ENCODE peak calls at places on chromosomes 7 and 10, in four cellular contexts. One of them, this sample, is unnamed.
A peak's percentile ranks its signal among the peaks of the same experiment; 100 is the strongest.

GRCh38 chr7:66957595-66958290 is 36.7 kb downstream of the TMEM248 start:
- DNase-seq in IMR-90: no peak
- DNase-seq in DND-41: no peak
- DNase-seq in sigmoid colon: no peak
- DNase-seq in this sample: no peak

GRCh38 chr7:104296266-104296665 is 32.1 kb upstream of the LHFPL3 start:
- DNase-seq in IMR-90: no peak
- DNase-seq in DND-41: no peak
- DNase-seq in sigmoid colon: no peak
- DNase-seq in this sample: no peak

GRCh38 chr7:122887198-122887597 is 938 bp upstream of the CADPS2 start:
- DNase-seq in IMR-90: peak; percentile 16
- DNase-seq in DND-41: no peak
- DNase-seq in sigmoid colon: peak; percentile 78
- DNase-seq in this sample: no peak

GRCh38 chr7:123784263-123784662 is 35.5 kb upstream of the WASL start:
- DNase-seq in IMR-90: no peak
- DNase-seq in DND-41: no peak
- DNase-seq in sigmoid colon: no peak
- DNase-seq in this sample: no peak

GRCh38 chr10:120328647-120329046 is 128.4 kb upstream of the PLPP4 start:
- DNase-seq in IMR-90: no peak
- DNase-seq in DND-41: no peak
- DNase-seq in sigmoid colon: no peak
- DNase-seq in this sample: no peak

GRCh38 chr10:34906021-34906965 is 91.2 kb upstream of the PARD3 start:
- DNase-seq in IMR-90: peak; percentile 55
- DNase-seq in DND-41: no peak
- DNase-seq in sigmoid colon: peak; percentile 55
- DNase-seq in this sample: no peak

GRCh38 chr7:137453356-137453755 is 109.8 kb upstream of the PTN start:
- DNase-seq in IMR-90: no peak
- DNase-seq in DND-41: no peak
- DNase-seq in sigmoid colon: no peak
- DNase-seq in this sample: no peak

GRCh38 chr10:5538892-5539651 is 14.3 kb downstream of the CALML3 start:
- DNase-seq in IMR-90: no peak
- DNase-seq in DND-41: no peak
- DNase-seq in sigmoid colon: peak; percentile 39
- DNase-seq in this sample: no peak

GRCh38 chr10:111128331-111129167 is 51.7 kb downstream of the ADRA2A start:
- DNase-seq in IMR-90: peak; percentile 12
- DNase-seq in DND-41: no peak
- DNase-seq in sigmoid colon: no peak
- DNase-seq in this sample: no peak

GRCh38 chr7:157043745-157044144 is 33.3 kb upstream of the MNX1 start:
- DNase-seq in IMR-90: peak; percentile 69
- DNase-seq in DND-41: no peak
- DNase-seq in sigmoid colon: peak; percentile 81
- DNase-seq in this sample: no peak

GRCh38 chr10:3668276-3668960 is 116.6 kb downstream of the KLF6 start:
- DNase-seq in IMR-90: peak; percentile 84
- DNase-seq in DND-41: peak; percentile 51
- DNase-seq in sigmoid colon: no peak
- DNase-seq in this sample: peak; percentile 69
- H3K4me3 ChIP-seq in IMR-90: no peak overlapping the region
- H3K4me3 ChIP-seq in DND-41: peak overlapping the region; percentile 32
- H3K4me3 ChIP-seq in sigmoid colon: no peak overlapping the region
- H3K4me3 ChIP-seq in this sample: peak overlapping the region; percentile 46

DNA sequence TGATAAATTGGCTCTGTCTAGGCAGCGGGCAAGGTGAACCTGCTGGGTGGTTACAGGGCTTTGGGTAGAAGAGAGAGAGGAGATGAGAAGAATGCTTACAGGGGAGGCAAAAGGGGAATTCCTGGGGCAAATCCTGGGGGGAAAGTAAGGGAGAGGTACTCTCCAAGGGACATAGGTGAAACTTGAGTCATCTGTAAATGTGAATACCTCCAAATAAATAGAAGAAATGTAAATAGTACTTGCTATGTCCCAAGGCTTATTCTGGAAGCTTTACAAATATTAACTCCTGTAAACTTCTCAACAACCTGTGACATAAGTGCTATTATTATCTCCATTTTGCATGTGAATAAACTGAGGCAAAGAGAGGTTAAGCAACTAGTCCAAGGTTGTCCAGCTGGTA is 57.7 kb upstream of the CDK13 start:
- DNase-seq in IMR-90: no peak
- DNase-seq in DND-41: no peak
- DNase-seq in sigmoid colon: no peak
- DNase-seq in this sample: no peak
- H3K4me3 ChIP-seq in IMR-90: no peak overlapping the region
- H3K4me3 ChIP-seq in DND-41: no peak overlapping the region
- H3K4me3 ChIP-seq in sigmoid colon: no peak overlapping the region
- H3K4me3 ChIP-seq in this sample: no peak overlapping the region

GRCh38 chr10:43323245-43323644 is 48.2 kb upstream of the FXYD4 start:
- DNase-seq in IMR-90: no peak
- DNase-seq in DND-41: no peak
- DNase-seq in sigmoid colon: no peak
- DNase-seq in this sample: no peak
- H3K4me3 ChIP-seq in IMR-90: peak overlapping the region; percentile 17
- H3K4me3 ChIP-seq in DND-41: no peak overlapping the region
- H3K4me3 ChIP-seq in sigmoid colon: peak overlapping the region; percentile 40
- H3K4me3 ChIP-seq in this sample: no peak overlapping the region

DNA sequence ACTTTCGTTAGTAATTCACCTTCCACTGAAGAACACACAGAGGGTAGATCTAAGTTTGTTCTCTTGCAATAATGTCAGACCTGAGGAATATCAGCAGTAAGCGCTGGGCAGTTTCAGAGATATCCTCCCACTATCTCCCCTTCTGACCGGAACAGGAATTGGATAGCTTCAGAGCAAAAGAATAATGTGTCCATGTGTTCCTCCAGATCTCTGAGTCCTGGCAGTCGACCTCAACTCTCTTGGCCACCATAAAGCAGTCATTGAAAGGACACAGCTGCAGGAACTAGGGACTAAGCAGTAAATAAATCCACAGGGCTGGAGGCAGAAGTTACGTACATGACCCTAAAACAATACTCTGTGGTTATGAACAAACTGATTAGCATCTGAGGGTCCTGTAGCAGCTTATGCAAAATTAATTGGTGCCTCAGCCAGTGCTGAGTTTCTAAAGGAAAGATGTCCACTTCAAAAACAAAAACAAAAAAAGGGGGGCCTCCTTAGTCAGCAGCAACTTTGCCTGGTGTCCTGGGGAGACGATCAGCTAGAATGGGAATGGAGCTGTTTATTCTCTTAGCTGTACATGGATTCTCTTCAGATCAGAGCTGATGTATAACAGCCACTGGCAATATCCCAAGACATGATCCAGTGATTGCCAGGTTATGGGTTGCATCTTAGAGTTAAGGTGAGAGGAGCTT is 6.4 kb upstream of the PRTFDC1 start:
- DNase-seq in IMR-90: peak; percentile 80
- DNase-seq in DND-41: no peak
- DNase-seq in sigmoid colon: peak; percentile 82
- DNase-seq in this sample: no peak
- H3K4me3 ChIP-seq in IMR-90: no peak overlapping the region
- H3K4me3 ChIP-seq in DND-41: no peak overlapping the region
- H3K4me3 ChIP-seq in sigmoid colon: no peak overlapping the region
- H3K4me3 ChIP-seq in this sample: no peak overlapping the region

GRCh38 chr7:93117327-93117726 is 452 bp downstream of the SAMD9 start:
- DNase-seq in IMR-90: no peak
- DNase-seq in DND-41: no peak
- DNase-seq in sigmoid colon: no peak
- DNase-seq in this sample: no peak
- H3K4me3 ChIP-seq in IMR-90: peak overlapping the region; percentile 24
- H3K4me3 ChIP-seq in DND-41: peak overlapping the region; percentile 66
- H3K4me3 ChIP-seq in sigmoid colon: peak overlapping the region; percentile 50
- H3K4me3 ChIP-seq in this sample: peak overlapping the region; percentile 50

GRCh38 chr7:68324621-68325020 is 1273.7 kb upstream of the AUTS2 start:
- DNase-seq in IMR-90: no peak
- DNase-seq in DND-41: no peak
- DNase-seq in sigmoid colon: no peak
- DNase-seq in this sample: no peak

GRCh38 chr7:68321776-68322496 is 1276.3 kb upstream of the AUTS2 start:
- DNase-seq in IMR-90: no peak
- DNase-seq in DND-41: no peak
- DNase-seq in sigmoid colon: no peak
- DNase-seq in this sample: no peak

GRCh38 chr7:68317476-68317875 is 1280.8 kb upstream of the AUTS2 start:
- DNase-seq in IMR-90: no peak
- DNase-seq in DND-41: no peak
- DNase-seq in sigmoid colon: no peak
- DNase-seq in this sample: no peak

GRCh38 chr7:68319061-68319460 is 1279.2 kb upstream of the AUTS2 start:
- DNase-seq in IMR-90: no peak
- DNase-seq in DND-41: no peak
- DNase-seq in sigmoid colon: no peak
- DNase-seq in this sample: no peak

DNA sequence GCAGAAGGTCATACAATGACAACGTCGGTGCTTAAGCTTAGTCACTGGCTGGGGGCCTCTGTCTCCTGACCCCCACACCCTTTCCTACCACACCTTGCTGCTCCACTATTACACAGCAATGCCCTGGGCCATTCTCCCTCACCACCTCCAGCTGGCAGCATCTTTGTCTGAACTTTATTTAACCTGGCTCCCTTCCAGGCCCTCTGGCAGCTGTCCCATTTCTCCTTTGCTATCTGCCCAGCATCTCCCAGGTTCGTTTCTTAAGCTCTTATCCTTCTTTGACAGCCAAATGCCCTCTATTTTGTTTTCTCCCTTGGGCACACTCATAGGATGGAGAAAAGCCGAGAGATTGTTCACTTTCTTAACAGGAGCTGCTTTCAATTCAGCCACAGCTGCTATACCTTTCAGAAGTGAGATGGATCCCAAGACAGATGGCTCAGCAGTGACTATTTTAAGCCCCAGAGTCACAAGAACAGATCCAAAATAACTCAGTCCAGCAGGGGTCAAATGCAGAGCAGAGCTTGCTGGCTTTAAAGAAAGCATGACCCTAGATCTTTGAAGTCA is 1277.1 kb upstream of the AUTS2 start:
- DNase-seq in IMR-90: no peak
- DNase-seq in DND-41: no peak
- DNase-seq in sigmoid colon: peak; percentile 68
- DNase-seq in this sample: no peak
- H3K4me3 ChIP-seq in IMR-90: no peak overlapping the region
- H3K4me3 ChIP-seq in DND-41: no peak overlapping the region
- H3K4me3 ChIP-seq in sigmoid colon: no peak overlapping the region
- H3K4me3 ChIP-seq in this sample: no peak overlapping the region

GRCh38 chr10:78255214-78255613 is 221.6 kb downstream of the RPS24 start:
- DNase-seq in IMR-90: peak; percentile 56
- DNase-seq in DND-41: no peak
- DNase-seq in sigmoid colon: no peak
- DNase-seq in this sample: no peak

GRCh38 chr10:78253072-78253853 is 219.6 kb downstream of the RPS24 start:
- DNase-seq in IMR-90: no peak
- DNase-seq in DND-41: no peak
- DNase-seq in sigmoid colon: no peak
- DNase-seq in this sample: no peak

GRCh38 chr10:78254013-78254412 is 220.3 kb downstream of the RPS24 start:
- DNase-seq in IMR-90: peak; percentile 30
- DNase-seq in DND-41: no peak
- DNase-seq in sigmoid colon: no peak
- DNase-seq in this sample: no peak

GRCh38 chr10:78258303-78259030 is 224.8 kb downstream of the RPS24 start:
- DNase-seq in IMR-90: no peak
- DNase-seq in DND-41: no peak
- DNase-seq in sigmoid colon: no peak
- DNase-seq in this sample: no peak

DNA sequence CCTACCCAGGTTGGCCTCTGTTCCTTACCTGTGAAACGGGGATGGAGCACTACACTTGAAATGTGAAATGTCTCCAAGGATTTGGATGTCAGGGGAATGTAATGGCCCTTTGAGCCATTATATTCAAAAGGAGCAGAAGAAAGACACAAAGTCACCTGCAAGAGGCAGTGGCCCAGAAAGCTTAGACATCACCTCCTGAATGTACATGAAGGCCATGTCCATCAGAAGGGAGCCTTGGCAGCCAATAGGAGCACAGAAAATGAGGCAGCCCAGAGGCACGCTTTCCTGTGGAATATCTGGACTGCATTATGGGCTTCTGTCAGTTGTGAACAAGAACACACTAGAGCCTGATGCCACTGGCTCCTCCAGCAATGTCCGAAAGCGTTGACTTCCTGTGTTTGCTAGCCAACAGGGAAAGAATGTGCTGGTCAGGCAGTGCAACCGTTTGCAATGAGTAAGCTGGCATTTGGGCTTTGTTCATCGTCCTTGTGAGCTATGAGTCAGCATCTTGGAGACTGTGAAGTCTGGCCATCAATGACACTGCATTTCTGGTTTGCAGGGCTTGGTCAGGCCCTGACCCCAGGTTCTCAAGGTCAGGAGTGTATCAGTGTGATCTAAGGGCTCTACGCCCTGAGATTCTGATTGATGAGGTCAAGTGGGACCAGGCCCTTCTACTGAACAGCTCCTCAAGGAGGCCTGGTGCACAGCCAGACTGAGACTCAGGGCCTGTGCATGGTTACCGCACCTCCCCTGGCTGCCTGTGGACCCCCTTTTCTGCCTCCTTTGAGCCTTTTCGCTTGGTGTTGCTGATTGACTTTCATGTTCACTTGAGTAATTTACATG is 222.4 kb downstream of the RPS24 start:
- DNase-seq in IMR-90: peak; percentile 99
- DNase-seq in DND-41: no peak
- DNase-seq in sigmoid colon: peak; percentile 84
- DNase-seq in this sample: no peak
- H3K4me3 ChIP-seq in IMR-90: no peak overlapping the region
- H3K4me3 ChIP-seq in DND-41: no peak overlapping the region
- H3K4me3 ChIP-seq in sigmoid colon: no peak overlapping the region
- H3K4me3 ChIP-seq in this sample: no peak overlapping the region

GRCh38 chr10:135601-136464 is 578 bp downstream of the ZMYND11 start:
- DNase-seq in IMR-90: peak; percentile 43
- DNase-seq in DND-41: peak; percentile 76
- DNase-seq in sigmoid colon: peak; percentile 87
- DNase-seq in this sample: no peak

GRCh38 chr10:137606-138005 is 2.4 kb downstream of the ZMYND11 start:
- DNase-seq in IMR-90: peak; percentile 74
- DNase-seq in DND-41: no peak
- DNase-seq in sigmoid colon: no peak
- DNase-seq in this sample: no peak

GRCh38 chr10:134743-135600 is at the start of gene ZMYND11:
- DNase-seq in IMR-90: peak; percentile 42
- DNase-seq in DND-41: peak; percentile 72
- DNase-seq in sigmoid colon: peak; percentile 82
- DNase-seq in this sample: no peak

GRCh38 chr10:136465-136762 is 1.2 kb downstream of the ZMYND11 start:
- DNase-seq in IMR-90: no peak
- DNase-seq in DND-41: no peak
- DNase-seq in sigmoid colon: no peak
- DNase-seq in this sample: no peak

GRCh38 chr10:137031-137430 is 1.8 kb downstream of the ZMYND11 start:
- DNase-seq in IMR-90: peak; percentile 7
- DNase-seq in DND-41: peak; percentile 61
- DNase-seq in sigmoid colon: no peak
- DNase-seq in this sample: peak; percentile 62
- H3K4me3 ChIP-seq in IMR-90: no peak overlapping the region
- H3K4me3 ChIP-seq in DND-41: peak overlapping the region; percentile 71
- H3K4me3 ChIP-seq in sigmoid colon: peak overlapping the region; percentile 91
- H3K4me3 ChIP-seq in this sample: no peak overlapping the region